ENCODE peak calls at places on chromosomes 7 and 10, in four cellular contexts. H, X, N and Z are unnamed samples.

GRCh38 chr7:143900230-143900766 is 1.7 kb downstream of the TCAF1 start:
- DNase-seq in H (no peak), X (peak), N (no peak), Z (no peak)

GRCh38 chr10:52729259-52730104 is 43.1 kb downstream of the MBL2 start:
- DNase-seq in H (no peak), X (peak), N (no peak), Z (peak)

GRCh38 chr7:28708458-28708951 is 249.6 kb downstream of the TRIL start:
- DNase-seq in H (no peak), X (no peak), N (no peak), Z (peak)

GRCh38 chr7:118243695-118244094 is 19.2 kb downstream of the ANKRD7 start:
- DNase-seq in H (no peak), X (no peak), N (no peak), Z (no peak)

GRCh38 chr7:47333131-47333887 is 248.6 kb downstream of the TNS3 start:
- DNase-seq in H (peak), X (no peak), N (no peak), Z (peak)

GRCh38 chr10:18140149-18140956 is at the start of gene CACNB2:
- DNase-seq in H (no peak), X (peak), N (no peak), Z (peak)

GRCh38 chr7:112763298-112763697 is 26.9 kb downstream of the TMEM168 start:
- DNase-seq in H (no peak), X (no peak), N (no peak), Z (no peak)

GRCh38 chr10:7561216-7561893 is 105.4 kb downstream of the ITIH5 start:
- DNase-seq in H (no peak), X (no peak), N (no peak), Z (no peak)

GRCh38 chr7:47652591-47652990 is 70.7 kb upstream of the TNS3 start:
- DNase-seq in H (no peak), X (no peak), N (no peak), Z (peak)

GRCh38 chr10:78853864-78854263 is 214.9 kb upstream of the ZMIZ1 start:
- DNase-seq in H (no peak), X (no peak), N (no peak), Z (peak)

GRCh38 chr7:110852156-110852858 is 238.6 kb upstream of the LRRN3 start:
- DNase-seq in H (no peak), X (no peak), N (no peak), Z (peak)

GRCh38 chr7:30163231-30163894 is 28.6 kb downstream of the MTURN start:
- DNase-seq in H (no peak), X (no peak), N (no peak), Z (no peak)

GRCh38 chr10:66982792-66983481 is 57.1 kb downstream of the LRRTM3 start:
- DNase-seq in H (no peak), X (no peak), N (no peak), Z (no peak)

GRCh38 chr10:82267960-82268359 is 393.0 kb downstream of the NRG3 start:
- DNase-seq in H (no peak), X (no peak), N (no peak), Z (no peak)

GRCh38 chr10:130737622-130738021 is 573.9 kb downstream of the TCERG1L start:
- DNase-seq in H (no peak), X (no peak), N (no peak), Z (no peak)

GRCh38 chr10:4807803-4808507 is 18.1 kb upstream of the AKR1E2 start:
- DNase-seq in H (no peak), X (peak), N (peak), Z (peak)

GRCh38 chr7:21243265-21243664 is 184.6 kb upstream of the SP4 start:
- DNase-seq in H (no peak), X (no peak), N (no peak), Z (no peak)

GRCh38 chr10:78892383-78893191 is 176.2 kb upstream of the ZMIZ1 start:
- DNase-seq in H (no peak), X (no peak), N (no peak), Z (no peak)

GRCh38 chr7:75056476-75056875 is 17.1 kb downstream of the RCC1L start:
- DNase-seq in H (no peak), X (peak), N (peak), Z (peak)

GRCh38 chr10:117734626-117735405 is 192.3 kb downstream of the EMX2 start:
- DNase-seq in H (peak), X (no peak), N (no peak), Z (no peak)

GRCh38 chr7:2387897-2388636 is 15.3 kb upstream of the CHST12 start:
- DNase-seq in H (no peak), X (no peak), N (no peak), Z (no peak)

GRCh38 chr10:504131-504611 is 185.3 kb downstream of the DIP2C start:
- DNase-seq in H (no peak), X (no peak), N (no peak), Z (no peak)

GRCh38 chr7:159112136-159113011 is 32.3 kb downstream of the VIPR2 start:
- DNase-seq in H (no peak), X (no peak), N (no peak), Z (no peak)

GRCh38 chr10:26682926-26683325 is 14.6 kb upstream of the PDSS1 start:
- DNase-seq in H (no peak), X (no peak), N (no peak), Z (no peak)

GRCh38 chr10:96840841-96841518 is 8.9 kb downstream of the LCOR start:
- DNase-seq in H (no peak), X (no peak), N (no peak), Z (peak)

GRCh38 chr10:71770789-71771188 is 2.5 kb downstream of the VSIR start:
- DNase-seq in H (no peak), X (no peak), N (no peak), Z (peak)

GRCh38 chr7:106927541-106927940 is 62.5 kb downstream of the PIK3CG start:
- DNase-seq in H (no peak), X (no peak), N (no peak), Z (no peak)

GRCh38 chr10:91210014-91210413 is 10.4 kb upstream of the PCGF5 start:
- DNase-seq in H (no peak), X (no peak), N (no peak), Z (no peak)

GRCh38 chr10:8033812-8034665 is 20.4 kb upstream of the GATA3 start:
- DNase-seq in H (no peak), X (no peak), N (no peak), Z (no peak)

GRCh38 chr7:129875160-129875559 is 77.6 kb downstream of the UBE2H start:
- DNase-seq in H (no peak), X (no peak), N (no peak), Z (no peak)
- H3K4me3 ChIP-seq in H (no peak), X (no peak), N (no peak), Z (no peak)

GRCh38 chr7:102286237-102287081 is at the start of gene SH2B2:
- DNase-seq in H (no peak), X (peak), N (no peak), Z (peak)
- TF ChIP-seq CTCF in H (no peak), X (no peak), N (peak), Z (no peak)

GRCh38 chr7:51031216-51031615 is 248.5 kb upstream of the GRB10 start:
- DNase-seq in H (no peak), X (no peak), N (no peak), Z (no peak)

GRCh38 chr7:51031791-51032484 is 249.2 kb upstream of the GRB10 start:
- DNase-seq in H (no peak), X (no peak), N (no peak), Z (no peak)

GRCh38 chr7:51035696-51036095 is 253.0 kb upstream of the GRB10 start:
- DNase-seq in H (no peak), X (no peak), N (no peak), Z (peak)

GRCh38 chr7:51034531-51035264 is 252.0 kb upstream of the GRB10 start:
- DNase-seq in H (no peak), X (peak), N (peak), Z (peak)

GRCh38 chr7:51033722-51034530 is 251.2 kb upstream of the GRB10 start:
- DNase-seq in H (no peak), X (no peak), N (no peak), Z (no peak)
- H3K4me3 ChIP-seq in H (no peak), X (no peak), N (no peak), Z (no peak)

DNA sequence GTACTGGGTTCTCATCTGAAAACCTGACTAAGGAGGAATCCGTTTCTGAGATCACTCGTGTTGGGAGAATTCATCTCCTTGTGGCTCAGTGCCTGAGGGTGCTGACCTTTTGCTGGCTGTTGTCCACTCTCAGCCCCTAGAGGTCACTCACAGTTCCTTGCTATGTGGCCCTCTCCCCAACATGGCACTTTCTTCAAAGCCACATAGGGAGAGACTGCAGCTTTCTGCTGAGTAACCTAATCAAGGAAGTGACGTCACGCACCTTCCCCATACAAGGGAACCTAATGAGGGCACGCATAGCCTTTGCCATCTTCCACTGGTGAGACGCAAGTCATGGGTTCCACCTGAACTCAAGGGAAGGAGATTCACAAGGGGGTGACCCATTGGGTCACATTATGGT is 23.2 kb downstream of the STEAP1B start:
- DNase-seq in H (no peak), X (no peak), N (no peak), Z (no peak)
- TF ChIP-seq CTCF in H (no peak), X (no peak), N (no peak), Z (no peak)